ENCODE peak calls at places on chromosome 14, in seven cellular contexts. F is WTC11, D is activated B cell treated with CpG ODN at 0.5 μM for 24 hours, W is RWPE1, G is progenitor cell of endocrine pancreas, C is endothelial cell, Q is heart left ventricle. X is an unnamed sample.

GRCh38 chr14:102320033-102320660 is 601 bp downstream of the ZNF839 start:
- DNase-seq in F (no peak), C (peak), G (no peak), D (no peak), Q (peak), W (no peak), X (peak)

GRCh38 chr14:103662029-103662428 is 33.0 kb downstream of the KLC1 start:
- DNase-seq in Q (no peak), W (no peak), F (no peak), G (no peak), D (no peak), C (no peak), X (no peak)

GRCh38 chr14:34554540-34555250 is 15.2 kb upstream of the EAPP start:
- DNase-seq in G (no peak), D (no peak), W (no peak), C (no peak), F (no peak), Q (no peak), X (no peak)

GRCh38 chr14:65361920-65362319 is 50.6 kb upstream of the FUT8 start:
- DNase-seq in Q (peak), D (no peak), G (no peak), W (no peak), F (no peak), C (no peak), X (no peak)

GRCh38 chr14:72792051-72792788 is 101.7 kb downstream of the DPF3 start:
- DNase-seq in C (no peak), F (no peak), Q (peak), G (no peak), W (no peak), D (no peak), X (no peak)

GRCh38 chr14:76920572-76921175 is 94.5 kb downstream of the LRRC74A start:
- DNase-seq in G (no peak), D (no peak), F (peak), Q (no peak), W (no peak), C (no peak), X (peak)

GRCh38 chr14:89576132-89576923 is 159.3 kb upstream of the FOXN3 start:
- DNase-seq in D (no peak), F (peak), W (no peak), Q (no peak), C (no peak), G (no peak), X (peak)

GRCh38 chr14:45156067-45156466 is 20.3 kb downstream of the FANCM start:
- DNase-seq in D (no peak), F (no peak), G (no peak), W (no peak), C (no peak), Q (no peak), X (no peak)

GRCh38 chr14:94128216-94128839 is 1.1 kb downstream of the IFI27L2 start:
- DNase-seq in W (no peak), G (no peak), C (no peak), F (no peak), Q (no peak), D (no peak), X (no peak)

GRCh38 chr14:56118611-56119181 is 485 bp downstream of the PELI2 start:
- DNase-seq in Q (peak), D (no peak), F (no peak), W (no peak), G (peak), C (peak), X (peak)

GRCh38 chr14:90402009-90402408 is 5.2 kb downstream of the CALM1 start:
- DNase-seq in G (no peak), D (no peak), F (no peak), Q (no peak), C (no peak), W (no peak), X (no peak)

GRCh38 chr14:56025191-56025590 is 93.0 kb upstream of the PELI2 start:
- DNase-seq in W (no peak), G (no peak), Q (no peak), C (no peak), F (no peak), D (no peak), X (no peak)

GRCh38 chr14:49745191-49745590 is 22.8 kb upstream of the KLHDC2 start:
- DNase-seq in G (no peak), W (no peak), Q (no peak), C (no peak), D (no peak), F (no peak), X (no peak)

GRCh38 chr14:61591862-61592261 is 103.5 kb upstream of the HIF1A start:
- DNase-seq in Q (no peak), G (no peak), D (no peak), F (no peak), W (no peak), C (no peak), X (no peak)

GRCh38 chr14:52907949-52908348 is 42.9 kb downstream of the FERMT2 start:
- DNase-seq in G (no peak), W (no peak), Q (no peak), F (no peak), C (no peak), D (no peak), X (no peak)

GRCh38 chr14:73810478-73811163 is 41.0 kb upstream of the PTGR2 start:
- DNase-seq in Q (no peak), W (no peak), C (no peak), F (no peak), D (no peak), G (no peak), X (no peak)

GRCh38 chr14:59199614-59200013 is 11.1 kb downstream of the DAAM1 start:
- DNase-seq in F (no peak), G (no peak), C (no peak), W (no peak), D (no peak), Q (no peak), X (no peak)

GRCh38 chr14:105091335-105092123 is 26.3 kb upstream of the GPR132 start:
- DNase-seq in G (no peak), F (no peak), W (peak), D (peak), Q (peak), C (no peak), X (peak)

GRCh38 chr14:92603309-92604257 is 90.0 kb downstream of the RIN3 start:
- DNase-seq in D (no peak), F (no peak), W (peak), G (no peak), Q (peak), C (no peak), X (peak)

GRCh38 chr14:73746540-73747385 is 32.6 kb upstream of the PNMA1 start:
- DNase-seq in Q (no peak), C (no peak), G (no peak), D (no peak), W (no peak), F (peak), X (no peak)

GRCh38 chr14:101195309-101195724 is 291.8 kb upstream of the RTL1 start:
- DNase-seq in Q (no peak), C (no peak), D (no peak), G (no peak), F (no peak), W (no peak), X (no peak)

GRCh38 chr14:102966681-102967505 is 44.4 kb downstream of the AMN start:
- DNase-seq in G (no peak), D (no peak), Q (no peak), C (no peak), F (no peak), W (no peak), X (no peak)

GRCh38 chr14:89491701-89492381 is 74.8 kb upstream of the FOXN3 start:
- DNase-seq in C (no peak), D (no peak), F (no peak), G (no peak), Q (no peak), W (no peak), X (no peak)

GRCh38 chr14:68463705-68464104 is 329.2 kb downstream of the ZFP36L1 start:
- DNase-seq in G (no peak), Q (no peak), F (no peak), W (no peak), C (no peak), D (no peak), X (no peak)

GRCh38 chr14:60515244-60515695 is 6.3 kb downstream of the SIX6 start:
- DNase-seq in W (no peak), G (no peak), D (no peak), C (peak), F (no peak), Q (no peak), X (no peak)
- TF ChIP-seq CTCF in W (no peak), G (no peak), D (no peak), C (peak), F (peak), Q (no peak), X (no peak)

GRCh38 chr14:26008290-26008689 is 589.5 kb downstream of the NOVA1 start:
- DNase-seq in D (no peak), Q (no peak), C (peak), W (no peak), G (no peak), F (peak), X (no peak)
- TF ChIP-seq CTCF in D (no peak), Q (no peak), C (peak), W (no peak), G (peak), F (peak), X (peak)

GRCh38 chr14:91573894-91574837 is 64.1 kb upstream of the PPP4R3A start:
- DNase-seq in Q (no peak), F (peak), D (peak), G (peak), W (peak), C (peak), X (peak)
- TF ChIP-seq CTCF in Q (no peak), F (no peak), D (no peak), G (no peak), W (no peak), C (no peak), X (no peak)

DNA sequence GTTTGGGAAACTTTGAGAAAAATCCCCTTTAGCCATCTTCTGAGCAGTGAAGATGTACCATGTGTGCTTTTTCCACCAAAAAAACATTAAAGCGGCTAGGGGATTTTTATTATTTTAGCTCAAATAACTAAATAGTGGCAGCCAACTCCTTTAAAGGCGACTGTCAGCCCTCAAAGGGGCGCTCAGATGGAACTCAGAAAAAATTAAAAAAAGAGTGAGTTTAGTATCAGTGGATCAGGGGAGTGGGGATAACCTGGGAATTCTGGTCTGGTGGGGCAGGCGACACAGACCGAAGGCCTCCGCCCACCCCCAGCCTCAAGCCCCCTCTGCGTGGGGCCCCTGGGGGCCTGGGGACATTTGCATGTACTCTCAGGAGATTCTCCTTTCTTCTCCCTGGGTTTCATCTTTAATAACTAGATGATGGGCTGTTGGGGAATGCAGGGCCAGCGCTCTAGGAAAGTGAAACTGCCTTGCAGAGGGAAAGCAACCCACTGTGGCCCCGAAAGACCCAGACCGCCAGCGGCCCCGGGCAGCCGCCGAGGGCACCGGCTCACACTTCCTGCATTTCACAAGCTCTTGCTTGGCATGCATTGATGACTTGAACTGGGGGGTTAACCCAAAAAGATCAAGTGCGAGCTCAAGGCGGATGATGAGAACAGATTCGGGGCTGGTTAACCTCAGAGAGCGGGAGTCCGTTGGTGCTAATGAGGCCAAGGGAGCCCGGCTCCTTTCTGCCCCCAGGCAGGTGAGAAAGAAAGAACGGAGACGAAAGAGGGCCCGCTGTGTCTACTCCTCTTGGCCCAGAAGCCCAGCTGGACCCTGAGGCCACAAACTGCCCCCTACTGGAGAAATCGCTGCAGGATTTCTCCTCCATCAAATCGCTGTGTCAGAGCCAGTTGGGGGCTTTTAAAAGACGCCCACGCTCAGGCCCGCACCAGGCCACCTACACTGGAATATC is 7.3 kb upstream of the BATF start:
- DNase-seq in Q (no peak), D (peak), W (no peak), F (peak), G (no peak), C (no peak), X (no peak)
- TF ChIP-seq CTCF in Q (peak), D (no peak), W (no peak), F (peak), G (no peak), C (no peak), X (no peak)

DNA sequence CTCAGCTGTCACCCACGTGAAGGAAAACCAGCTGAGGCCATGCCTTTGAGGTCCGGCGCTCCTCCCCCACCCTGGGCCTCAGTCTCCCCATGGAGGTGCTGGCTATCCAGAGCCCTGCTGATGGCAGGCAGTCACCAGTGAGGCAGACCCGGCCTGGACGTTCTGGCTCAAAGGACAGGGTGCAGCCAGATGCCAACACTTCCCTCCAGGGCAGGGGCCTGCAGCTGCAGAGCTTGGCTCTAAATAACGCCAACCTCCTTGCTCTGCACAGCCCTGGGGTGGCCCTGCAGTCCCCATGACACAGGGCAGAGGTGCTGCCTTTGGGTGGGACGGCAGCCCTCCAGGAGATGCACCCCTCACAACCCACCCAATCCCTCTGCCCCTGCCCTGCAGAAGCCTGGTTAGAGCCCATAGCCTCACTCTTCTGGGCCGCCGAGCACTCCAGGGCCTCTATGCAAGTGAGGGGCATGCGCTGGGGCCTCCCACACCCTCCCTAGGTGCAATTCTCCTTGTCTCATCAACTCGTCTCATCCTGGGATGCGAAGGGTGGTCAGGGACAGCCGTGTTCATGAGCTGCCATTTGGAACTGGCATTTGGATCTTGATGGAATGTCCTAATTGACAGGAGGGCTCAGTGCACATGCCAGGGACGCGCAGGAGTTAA is 30.4 kb downstream of the CCDC85C start:
- DNase-seq in D (no peak), Q (no peak), C (no peak), G (no peak), W (no peak), F (no peak), X (no peak)
- TF ChIP-seq CTCF in D (no peak), Q (no peak), C (no peak), G (no peak), W (no peak), F (no peak), X (no peak)

DNA sequence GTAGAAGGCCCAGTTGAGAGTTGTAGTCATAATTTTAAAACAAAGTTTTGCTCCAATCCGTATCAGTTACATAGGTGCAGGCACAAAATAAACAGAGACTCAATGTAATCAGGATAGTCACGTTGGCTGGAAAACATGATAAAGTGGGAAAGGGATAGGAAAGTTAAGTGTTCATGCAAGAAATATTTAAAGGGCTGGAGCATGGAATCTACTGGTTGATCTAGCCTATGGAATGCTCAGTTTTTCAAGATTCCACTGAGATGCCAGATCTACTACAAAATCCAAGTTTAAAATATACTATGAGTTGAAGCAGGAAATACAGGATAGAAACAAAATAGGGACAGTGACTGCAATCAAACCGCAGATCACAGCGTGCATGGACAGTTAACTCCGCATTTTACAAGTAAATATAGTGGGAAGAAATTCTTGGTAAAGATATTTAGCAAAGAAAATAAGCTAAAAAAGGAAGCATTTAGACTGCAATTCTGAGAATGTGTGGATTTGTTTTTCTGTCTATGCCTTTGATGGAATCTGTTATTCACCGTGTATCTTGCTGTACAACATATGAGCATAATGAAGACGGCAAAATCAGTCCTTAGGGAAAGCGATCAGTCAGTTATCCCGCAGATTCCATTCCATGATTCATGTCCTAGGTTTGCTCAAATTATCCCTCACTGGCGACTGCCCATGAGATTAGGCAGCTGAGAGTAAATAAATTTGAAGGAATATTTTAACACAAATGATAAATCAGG is 1044.3 kb downstream of the FLRT2 start:
- DNase-seq in G (no peak), C (no peak), D (no peak), F (no peak), Q (no peak), W (no peak), X (no peak)
- TF ChIP-seq CTCF in G (no peak), C (no peak), D (no peak), F (no peak), Q (no peak), W (no peak), X (no peak)